ENCODE peak calls at places on chromosomes 6 and 20, in four cellular contexts. S is K562, Z is H1, L is HCT116. O is an unnamed sample.

GRCh38 chr6:33977606-33978438 is 168.1 kb downstream of the GRM4 start:
- DNase-seq in Z (peak; percentile 37), L (no peak), S (no peak), O (no peak)

GRCh38 chr6:159919011-159919511 is 28.3 kb downstream of the MAS1 start:
- DNase-seq in S (no peak), Z (no peak), L (no peak), O (no peak)

GRCh38 chr6:164296411-164296810 is 881.9 kb downstream of the QKI start:
- DNase-seq in L (no peak), S (no peak), Z (no peak), O (no peak)

GRCh38 chr6:79157961-79158644 is 76.4 kb downstream of the HMGN3 start:
- DNase-seq in L (no peak), S (no peak), Z (no peak), O (no peak)

GRCh38 chr6:77228279-77228678 is 235.0 kb downstream of the HTR1B start:
- DNase-seq in S (no peak), L (no peak), Z (no peak), O (no peak)

GRCh38 chr6:90466191-90466940 is 120.5 kb downstream of the MAP3K7 start:
- DNase-seq in L (no peak), Z (no peak), S (peak; percentile 62), O (no peak)

GRCh38 chr6:24205020-24205492 is 79.0 kb downstream of the NRSN1 start:
- DNase-seq in L (peak; percentile 28), S (peak; percentile 16), Z (no peak), O (peak; percentile 61)

GRCh38 chr6:126180585-126180984 is 159.3 kb upstream of the CENPW start:
- DNase-seq in S (no peak), L (peak; percentile 89), Z (no peak), O (no peak)

GRCh38 chr6:29517245-29517644 is 29.5 kb upstream of the MAS1L start:
- DNase-seq in S (no peak), L (no peak), Z (no peak), O (no peak)

GRCh38 chr20:63734111-63734945 is 2.1 kb upstream of the LIME1 start:
- DNase-seq in S (peak; percentile 3), L (no peak), Z (no peak), O (no peak)

GRCh38 chr6:160088069-160088773 is 33.4 kb upstream of the SLC22A1 start:
- DNase-seq in Z (peak; percentile 69), S (peak; percentile 52), L (peak; percentile 4), O (peak; percentile 39)

GRCh38 chr6:151659212-151659611 is 148.3 kb upstream of the ESR1 start:
- DNase-seq in L (no peak), Z (no peak), S (no peak), O (no peak)

GRCh38 chr6:146876271-146877151 is 277.7 kb downstream of the ADGB start:
- DNase-seq in L (no peak), S (peak; percentile 88), Z (no peak), O (no peak)

GRCh38 chr6:130841128-130841728 is 14.0 kb downstream of the SMLR1 start:
- DNase-seq in L (no peak), S (no peak), Z (no peak), O (no peak)

GRCh38 chr20:43963872-43964791 is 49.5 kb downstream of the TOX2 start:
- DNase-seq in L (no peak), Z (no peak), S (no peak), O (no peak)

GRCh38 chr6:90865513-90865912 is 278.6 kb upstream of the MAP3K7 start:
- DNase-seq in S (no peak), Z (no peak), L (no peak), O (no peak)

GRCh38 chr6:135012764-135013163 is 41.9 kb downstream of the HBS1L start:
- DNase-seq in L (no peak), S (no peak), Z (no peak), O (no peak)

GRCh38 chr6:148223424-148223842 is 119.2 kb upstream of the SASH1 start:
- DNase-seq in S (no peak), L (no peak), Z (no peak), O (no peak)

GRCh38 chr20:18831830-18832229 is 18.2 kb downstream of the SCP2D1 start:
- DNase-seq in Z (no peak), S (no peak), L (no peak), O (no peak)

GRCh38 chr6:129748901-129749748 is 39.1 kb upstream of the ARHGAP18 start:
- DNase-seq in S (no peak), L (peak; percentile 86), Z (no peak), O (no peak)

GRCh38 chr20:19453369-19453768 is 240.9 kb downstream of the SLC24A3 start:
- DNase-seq in S (no peak), Z (no peak), L (no peak), O (no peak)

GRCh38 chr6:53287336-53288225 is 61.2 kb downstream of the ELOVL5 start:
- DNase-seq in S (no peak), L (no peak), Z (no peak), O (no peak)

GRCh38 chr6:53294611-53295010 is 54.1 kb downstream of the ELOVL5 start:
- DNase-seq in Z (no peak), S (no peak), L (no peak), O (no peak)

GRCh38 chr6:53293691-53294090 is 55.1 kb downstream of the ELOVL5 start:
- DNase-seq in Z (no peak), S (no peak), L (no peak), O (no peak)

GRCh38 chr6:53294095-53294494 is 54.7 kb downstream of the ELOVL5 start:
- DNase-seq in L (peak; percentile 4), Z (peak; percentile 64), S (no peak), O (no peak)

DNA sequence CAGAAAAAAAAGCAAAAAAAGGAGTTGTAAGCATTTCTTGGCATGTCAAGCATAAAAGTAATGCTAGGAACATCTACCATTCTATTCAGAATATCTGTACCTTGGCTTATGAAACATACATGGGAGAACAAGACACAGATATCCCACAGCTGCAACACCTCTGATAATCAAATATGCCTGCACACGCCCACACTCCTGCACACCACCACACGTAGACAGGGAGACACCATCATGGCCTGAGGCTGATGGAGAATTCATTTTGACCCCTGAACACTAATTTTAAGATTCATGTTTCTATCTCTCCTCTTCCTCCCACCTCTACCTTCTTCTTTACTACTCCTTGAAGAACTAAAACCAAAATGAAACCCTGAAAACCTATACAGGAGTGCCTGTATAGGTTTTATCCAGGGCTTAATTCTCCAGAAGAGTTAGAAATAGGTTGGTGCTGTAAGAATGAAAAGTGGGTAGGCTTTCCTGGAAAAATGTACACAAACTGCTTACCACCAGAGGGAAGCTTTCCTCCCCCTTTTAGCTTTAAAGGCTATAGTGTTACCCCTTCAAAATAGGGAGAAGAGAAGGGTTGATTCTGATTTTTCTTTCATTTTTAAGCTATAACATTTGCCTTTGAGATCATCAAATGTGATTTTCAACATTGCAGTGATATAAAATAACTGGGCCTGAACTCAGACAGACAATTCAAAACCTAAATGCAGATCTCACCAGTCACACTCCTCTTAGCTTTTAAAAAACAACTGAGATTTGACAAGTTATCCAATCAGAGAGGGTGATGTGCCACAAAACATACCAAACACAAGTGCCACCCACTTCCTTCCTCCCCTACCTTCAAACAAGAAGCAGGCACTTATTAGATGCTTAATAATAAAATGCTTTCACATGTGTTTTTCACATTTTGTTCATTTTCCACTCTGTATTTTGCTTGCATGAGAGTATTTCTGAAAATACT is 57.9 kb downstream of the ELOVL5 start:
- DNase-seq in S (peak; percentile 50), L (no peak), Z (no peak), O (no peak)
- TF ChIP-seq JUND in S (no peak), L (no peak), Z (no peak), O (no peak)

GRCh38 chr6:7672066-7673062 is 53.5 kb upstream of the BMP6 start:
- DNase-seq in Z (no peak), S (no peak), L (no peak), O (no peak)

GRCh38 chr6:7671581-7671980 is 54.3 kb upstream of the BMP6 start:
- DNase-seq in S (no peak), L (no peak), Z (no peak), O (no peak)

GRCh38 chr6:7674291-7674690 is 51.6 kb upstream of the BMP6 start:
- DNase-seq in S (no peak), Z (no peak), L (no peak), O (no peak)

GRCh38 chr6:7671076-7671475 is 54.8 kb upstream of the BMP6 start:
- DNase-seq in L (no peak), S (no peak), Z (no peak), O (no peak)

DNA sequence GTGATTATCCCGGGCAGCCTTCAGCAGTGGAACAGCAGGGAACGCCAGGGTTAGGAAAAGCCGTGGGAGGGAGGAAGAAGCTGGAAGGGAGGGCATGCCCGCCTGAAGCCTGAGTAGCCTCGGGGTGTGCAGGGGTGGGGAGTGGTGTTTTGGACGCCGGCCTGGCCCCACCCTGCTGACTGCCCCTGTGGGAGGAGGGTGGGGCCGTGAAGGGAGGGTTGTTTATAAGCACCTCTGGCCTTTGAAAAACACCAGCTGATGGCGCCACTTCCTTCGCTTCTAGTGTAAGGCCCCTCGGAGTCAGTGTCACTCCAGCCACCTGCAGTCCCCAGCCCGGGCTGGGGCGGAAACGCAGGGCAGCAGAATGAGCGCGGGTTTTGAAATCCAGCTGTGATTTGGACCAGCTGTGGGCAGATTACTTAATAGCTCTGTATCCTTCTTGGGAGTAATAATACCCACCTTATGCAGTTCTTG is 52.8 kb upstream of the BMP6 start:
- DNase-seq in Z (peak; percentile 74), L (peak; percentile 50), S (peak; percentile 48), O (no peak)
- TF ChIP-seq JUND in Z (no peak), L (no peak), S (no peak), O (no peak)

GRCh38 chr6:128491041-128491642 is 29.3 kb downstream of the PTPRK start:
- DNase-seq in S (no peak), L (peak; percentile 28), Z (no peak), O (peak; percentile 45)

GRCh38 chr6:128493877-128494276 is 26.5 kb downstream of the PTPRK start:
- DNase-seq in L (no peak), S (no peak), Z (no peak), O (peak; percentile 22)

GRCh38 chr6:128494440-128494839 is 26.0 kb downstream of the PTPRK start:
- DNase-seq in L (no peak), S (no peak), Z (no peak), O (no peak)

GRCh38 chr6:128492386-128492785 is 28.0 kb downstream of the PTPRK start:
- DNase-seq in Z (no peak), S (no peak), L (no peak), O (no peak)

DNA sequence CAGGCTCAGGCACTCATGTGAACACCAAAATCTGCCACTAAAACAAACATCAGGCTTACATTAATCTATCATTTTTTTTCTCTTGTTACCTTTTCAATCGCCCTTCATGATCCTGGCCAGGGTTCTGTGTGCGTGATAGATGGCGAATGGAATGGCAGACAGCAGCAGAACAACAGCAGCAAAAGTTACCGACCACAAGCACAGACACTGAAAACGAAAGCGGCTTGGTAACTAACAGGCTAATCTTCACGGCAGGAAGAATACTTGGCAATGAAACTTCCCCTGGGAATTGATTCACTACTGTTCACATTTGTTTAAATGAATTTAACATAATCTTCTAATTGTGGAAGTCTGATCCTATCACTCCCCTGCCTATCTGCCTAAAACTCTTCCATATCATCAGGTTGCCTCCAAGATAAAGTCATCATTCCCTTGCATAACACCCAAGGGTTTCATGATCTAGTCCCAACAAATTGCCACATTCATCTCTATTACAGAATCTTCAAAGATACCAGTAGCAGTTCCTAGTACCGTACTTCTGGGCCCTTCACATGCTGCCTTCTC is 28.7 kb downstream of the PTPRK start:
- DNase-seq in L (no peak), S (no peak), Z (no peak), O (no peak)
- TF ChIP-seq JUND in L (no peak), S (no peak), Z (no peak), O (no peak)

DNA sequence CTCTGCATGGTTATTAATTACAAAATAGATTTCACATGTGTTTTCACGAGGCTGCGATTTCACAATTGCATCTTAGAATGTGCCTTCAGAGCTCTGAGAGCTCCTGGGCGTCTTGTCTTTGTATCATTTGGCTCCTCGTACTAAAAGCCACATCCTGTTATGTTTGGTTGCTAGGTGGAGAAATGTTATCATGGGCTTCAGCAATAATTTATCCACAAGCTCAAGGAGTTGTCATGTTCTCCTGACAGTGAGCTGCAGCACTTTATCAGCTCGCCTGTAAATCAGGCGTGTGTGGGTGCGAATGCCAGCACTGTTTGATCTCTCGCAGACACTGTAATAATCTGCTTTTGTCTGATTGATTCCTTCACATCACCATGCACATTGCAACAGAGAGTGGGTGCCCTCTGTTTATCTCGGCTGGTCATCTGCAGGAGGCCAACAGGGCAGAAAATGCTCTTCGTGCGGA is 218.6 kb upstream of the ZFP64 start:
- DNase-seq in L (no peak), S (peak; percentile 21), Z (no peak), O (no peak)
- TF ChIP-seq JUND in L (no peak), S (no peak), Z (no peak), O (no peak)